ENCODE peak calls at places on chromosomes 5 and 9, in four cellular contexts. One of them, this sample, is unnamed.
A peak's percentile ranks its signal among the peaks of the same experiment; 100 is the strongest.

GRCh38 chr9:130894546-130894945 is 2.1 kb downstream of the QRFP start:
- DNase-seq in fibroblast of pulmonary artery: no peak
- DNase-seq in neuronal stem cell: no peak
- DNase-seq in CD4-positive, alpha-beta T cell: no peak
- DNase-seq in this sample: no peak

GRCh38 chr9:129604766-129605163 is 16.1 kb downstream of the C9orf50 start:
- DNase-seq in fibroblast of pulmonary artery: no peak
- DNase-seq in neuronal stem cell: no peak
- DNase-seq in CD4-positive, alpha-beta T cell: no peak
- DNase-seq in this sample: no peak

GRCh38 chr5:123874600-123875201 is 362.7 kb downstream of the CSNK1G3 start:
- DNase-seq in fibroblast of pulmonary artery: peak; percentile 56
- DNase-seq in neuronal stem cell: peak; percentile 60
- DNase-seq in CD4-positive, alpha-beta T cell: no peak
- DNase-seq in this sample: no peak

GRCh38 chr5:178201927-178202235 is 2.5 kb upstream of the HNRNPAB start:
- DNase-seq in fibroblast of pulmonary artery: no peak
- DNase-seq in neuronal stem cell: no peak
- DNase-seq in CD4-positive, alpha-beta T cell: no peak
- DNase-seq in this sample: no peak

GRCh38 chr5:14739538-14739937 is 75.0 kb downstream of the OTULIN start:
- DNase-seq in fibroblast of pulmonary artery: peak; percentile 60
- DNase-seq in neuronal stem cell: no peak
- DNase-seq in CD4-positive, alpha-beta T cell: no peak
- DNase-seq in this sample: no peak

GRCh38 chr9:105114956-105115728 is 129.3 kb upstream of the SLC44A1 start:
- DNase-seq in fibroblast of pulmonary artery: peak; percentile 57
- DNase-seq in neuronal stem cell: no peak
- DNase-seq in CD4-positive, alpha-beta T cell: no peak
- DNase-seq in this sample: no peak

GRCh38 chr5:124655943-124656459 is 90.4 kb downstream of the ZNF608 start:
- DNase-seq in fibroblast of pulmonary artery: peak; percentile 83
- DNase-seq in neuronal stem cell: no peak
- DNase-seq in CD4-positive, alpha-beta T cell: no peak
- DNase-seq in this sample: no peak

GRCh38 chr9:16410601-16411285 is 459.7 kb downstream of the BNC2 start:
- DNase-seq in fibroblast of pulmonary artery: peak; percentile 37
- DNase-seq in neuronal stem cell: no peak
- DNase-seq in CD4-positive, alpha-beta T cell: no peak
- DNase-seq in this sample: no peak

GRCh38 chr9:33198163-33198562 is 31.0 kb upstream of the B4GALT1 start:
- DNase-seq in fibroblast of pulmonary artery: peak; percentile 80
- DNase-seq in neuronal stem cell: no peak
- DNase-seq in CD4-positive, alpha-beta T cell: no peak
- DNase-seq in this sample: no peak

GRCh38 chr5:173733831-173734491 is 117.5 kb upstream of the BOD1 start:
- DNase-seq in fibroblast of pulmonary artery: no peak
- DNase-seq in neuronal stem cell: no peak
- DNase-seq in CD4-positive, alpha-beta T cell: no peak
- DNase-seq in this sample: no peak